ENCODE peak calls at places on chromosomes 2 and 18, in six cellular contexts. N is NCI-H1092; W is stimulated activated CD4-positive, alpha-beta T cell treated with anti-CD3 and anti-CD28 coated beads, TNF-alpha, amount 100 ng/mL, for 1 hour; C is heart right ventricle; Q is GM12865; G is activated T-cell treated with anti-CD3 and anti-CD28 coated beads for 1 hour. A is an unnamed sample.

GRCh38 chr2:171310889-171311288 is 122.9 kb downstream of the METTL8 start:
- DNase-seq in C (no peak), N (no peak), Q (no peak), G (no peak), W (no peak), A (no peak)

GRCh38 chr2:69436937-69437750 is at the start of gene NFU1:
- DNase-seq in C (peak; percentile 95), Q (peak; percentile 97), W (peak; percentile 73), G (peak; percentile 67), N (peak; percentile 78), A (peak; percentile 97)

GRCh38 chr2:100294162-100294497 is 28.2 kb downstream of the LONRF2 start:
- DNase-seq in W (no peak), Q (no peak), C (no peak), G (no peak), N (no peak), A (no peak)

GRCh38 chr2:187003611-187004010 is 154.6 kb upstream of the ZSWIM2 start:
- DNase-seq in C (no peak), N (no peak), Q (no peak), W (no peak), G (no peak), A (peak; percentile 9)

GRCh38 chr2:14501061-14501460 is 131.5 kb upstream of the LRATD1 start:
- DNase-seq in Q (no peak), N (no peak), G (no peak), W (no peak), C (no peak), A (no peak)

GRCh38 chr18:1559563-1559962 is 654.9 kb downstream of the ADCYAP1 start:
- DNase-seq in W (no peak), G (no peak), C (no peak), Q (no peak), N (no peak), A (no peak)

GRCh38 chr2:189267925-189268579 is 88.5 kb upstream of the COL5A2 start:
- DNase-seq in W (no peak), N (no peak), Q (no peak), G (no peak), C (no peak), A (no peak)

GRCh38 chr2:44844651-44845270 is 96.7 kb upstream of the SIX3 start:
- DNase-seq in Q (no peak), W (no peak), G (no peak), C (no peak), N (no peak), A (no peak)

GRCh38 chr2:238654479-238654878 is 193.4 kb upstream of the TWIST2 start:
- DNase-seq in W (no peak), Q (no peak), G (no peak), N (no peak), C (no peak), A (no peak)

A was measured in cardiac muscle cell.